ENCODE peak calls at places on chromosome 7, in nine cellular contexts. G is pancreas, L is NCI-H1105 treated with DMSO at 0.1 percent for 48 hours, S is Calu3, N is T-cell, D is coronary artery, T is uterus, R is KBM-7, I is T47D. B is an unnamed sample.

GRCh38 chr7:158753900-158754299 is 49.3 kb upstream of the NCAPG2 start:
- DNase-seq in G (no peak), L (no peak), S (no peak), N (no peak), D (no peak), T (no peak), R (no peak), I (no peak), B (no peak)

GRCh38 chr7:79236352-79237028 is 217.0 kb downstream of the MAGI2 start:
- DNase-seq in G (no peak), L (peak), S (no peak), N (no peak), D (no peak), T (no peak), R (no peak), I (no peak), B (no peak)

GRCh38 chr7:31933481-31933880 is 136.7 kb downstream of the PDE1C start:
- DNase-seq in G (no peak), L (no peak), S (peak), N (no peak), D (no peak), T (no peak), R (no peak), I (no peak), B (no peak)

GRCh38 chr7:105013818-105014724 is at the start of gene KMT2E:
- DNase-seq in G (peak), L (peak), S (peak), N (peak), D (peak), T (peak), R (peak), I (no peak), B (peak)

GRCh38 chr7:112485766-112486165 is 5.0 kb downstream of the LSMEM1 start:
- DNase-seq in G (no peak), L (no peak), S (no peak), N (no peak), D (no peak), T (no peak), R (no peak), I (no peak), B (no peak)

GRCh38 chr7:70776627-70777101 is 355.3 kb upstream of the GALNT17 start:
- DNase-seq in G (no peak), L (peak), S (no peak), N (no peak), D (no peak), T (peak), R (no peak), I (no peak), B (no peak)

GRCh38 chr7:132187391-132187790 is 388.9 kb downstream of the PLXNA4 start:
- DNase-seq in G (no peak), L (no peak), S (no peak), N (no peak), D (no peak), T (no peak), R (no peak), I (no peak), B (no peak)

GRCh38 chr7:7751243-7752092 is 33.1 kb upstream of the RPA3 start:
- DNase-seq in G (peak), L (peak), S (no peak), N (no peak), D (no peak), T (no peak), R (no peak), I (no peak), B (no peak)

GRCh38 chr7:73995330-73995729 is 32.6 kb upstream of the ELN start:
- DNase-seq in G (no peak), L (no peak), S (no peak), N (no peak), D (no peak), T (no peak), R (no peak), I (no peak), B (no peak)

GRCh38 chr7:131431289-131431688 is 103.6 kb downstream of the MKLN1 start:
- DNase-seq in G (peak), L (peak), S (no peak), N (no peak), D (no peak), T (no peak), R (no peak), I (no peak), B (no peak)

GRCh38 chr7:156192921-156193320 is 380.7 kb upstream of the SHH start:
- DNase-seq in G (no peak), L (no peak), S (no peak), N (no peak), D (no peak), T (no peak), R (no peak), I (no peak), B (peak)

GRCh38 chr7:28068811-28069216 is 111.8 kb downstream of the JAZF1 start:
- DNase-seq in G (no peak), L (peak), S (no peak), N (no peak), D (no peak), T (no peak), R (no peak), I (no peak), B (no peak)

GRCh38 chr7:7443951-7444350 is 91.7 kb downstream of the COL28A1 start:
- DNase-seq in G (no peak), L (no peak), S (no peak), N (no peak), D (no peak), T (no peak), R (no peak), I (no peak), B (no peak)

GRCh38 chr7:49775065-49775948 is 1.9 kb downstream of the VWC2 start:
- DNase-seq in G (no peak), L (no peak), S (no peak), N (no peak), D (no peak), T (no peak), R (no peak), I (no peak), B (no peak)

GRCh38 chr7:97982647-97983046 is 7.3 kb downstream of the OCM2 start:
- DNase-seq in G (no peak), L (peak), S (no peak), N (no peak), D (no peak), T (no peak), R (no peak), I (no peak), B (no peak)

GRCh38 chr7:66353547-66353946 is 148.4 kb downstream of the TPST1 start:
- DNase-seq in G (no peak), L (no peak), S (no peak), N (no peak), D (no peak), T (no peak), R (peak), I (no peak), B (no peak)

B was measured in SW480.